ENCODE peak calls at places on chromosomes 5 and 9, in eight cellular contexts. J, T, C, F, X, W, L and G are unnamed samples.

GRCh38 chr5:39092581-39093350 is 18.6 kb upstream of the RICTOR start:
- DNase-seq in J (peak; percentile 78), T (peak; percentile 9), C (no peak), F (no peak), X (no peak), W (no peak), L (no peak), G (no peak)

GRCh38 chr5:152246401-152246800 is 158.7 kb downstream of the NMUR2 start:
- DNase-seq in J (peak; percentile 21), T (peak; percentile 11), C (peak; percentile 4), F (peak; percentile 50), X (no peak), W (no peak), L (no peak), G (no peak)

GRCh38 chr5:30918171-30918570 is 275.3 kb upstream of the CDH6 start:
- DNase-seq in J (peak; percentile 54), T (peak; percentile 0), C (peak; percentile 24), F (no peak), X (no peak), W (peak; percentile 90), L (no peak), G (no peak)

GRCh38 chr9:35229066-35229778 is 67.4 kb downstream of the UNC13B start:
- DNase-seq in J (no peak), T (no peak), C (no peak), F (no peak), X (no peak), W (no peak), L (no peak), G (no peak)

GRCh38 chr9:129838707-129839259 is 3.5 kb downstream of the USP20 start:
- DNase-seq in J (peak; percentile 92), T (peak; percentile 42), C (peak; percentile 64), F (no peak), X (peak; percentile 23), W (peak; percentile 71), L (no peak), G (no peak)

GRCh38 chr9:16455842-16456241 is 414.6 kb downstream of the BNC2 start:
- DNase-seq in J (no peak), T (no peak), C (no peak), F (no peak), X (no peak), W (no peak), L (no peak), G (no peak)

GRCh38 chr9:2271426-2271825 is 256.3 kb downstream of the SMARCA2 start:
- DNase-seq in J (peak; percentile 50), T (peak; percentile 63), C (no peak), F (no peak), X (no peak), W (no peak), L (no peak), G (no peak)

GRCh38 chr9:16262467-16263261 is 607.8 kb downstream of the BNC2 start:
- DNase-seq in J (peak; percentile 51), T (no peak), C (no peak), F (no peak), X (no peak), W (no peak), L (no peak), G (no peak)

GRCh38 chr9:108511200-108511756 is 344.5 kb downstream of the ACTL7B start:
- DNase-seq in J (peak; percentile 27), T (peak; percentile 86), C (peak; percentile 64), F (no peak), X (peak; percentile 55), W (no peak), L (no peak), G (no peak)

GRCh38 chr9:109843651-109844050 is 63.7 kb downstream of the PALM2AKAP2 start:
- DNase-seq in J (no peak), T (no peak), C (no peak), F (no peak), X (no peak), W (no peak), L (peak; percentile 6), G (no peak)

GRCh38 chr5:52943808-52944207 is 45.3 kb upstream of the ITGA2 start:
- DNase-seq in J (no peak), T (no peak), C (no peak), F (no peak), X (no peak), W (no peak), L (no peak), G (no peak)

GRCh38 chr5:7802855-7803254 is 48.1 kb downstream of the CFAP90 start:
- DNase-seq in J (peak; percentile 16), T (peak; percentile 68), C (no peak), F (no peak), X (no peak), W (no peak), L (no peak), G (no peak)